ENCODE peak calls at places on chromosomes 6 and 20, in ten cellular contexts. A, Y, L, E, G, P, M, W, V and J are unnamed samples.

GRCh38 chr6:168226095-168226781 is 93.3 kb downstream of the DACT2 start:
- DNase-seq in A (peak), Y (no peak), L (no peak), E (no peak), G (no peak), P (no peak), M (no peak), W (no peak), V (no peak), J (no peak)

GRCh38 chr6:108559884-108560462 is 744 bp upstream of the FOXO3 start:
- DNase-seq in A (peak), Y (peak), L (no peak), E (peak), G (peak), P (no peak), M (peak), W (peak), V (peak), J (peak)

GRCh38 chr6:53869964-53870363 is 75.2 kb downstream of the LRRC1 start:
- DNase-seq in A (no peak), Y (no peak), L (no peak), E (no peak), G (no peak), P (no peak), M (no peak), W (no peak), V (peak), J (no peak)

GRCh38 chr6:41651962-41652657 is 13.8 kb downstream of the MDFI start:
- DNase-seq in A (no peak), Y (no peak), L (no peak), E (no peak), G (no peak), P (no peak), M (no peak), W (no peak), V (no peak), J (no peak)

GRCh38 chr6:12911387-12911960 is 194.9 kb downstream of the PHACTR1 start:
- DNase-seq in A (no peak), Y (peak), L (no peak), E (no peak), G (peak), P (no peak), M (peak), W (no peak), V (peak), J (peak)

GRCh38 chr6:35496036-35496850 is 636 bp downstream of the TEAD3 start:
- DNase-seq in A (no peak), Y (no peak), L (no peak), E (no peak), G (peak), P (no peak), M (no peak), W (peak), V (peak), J (peak)

GRCh38 chr6:52557389-52558265 is 19.2 kb downstream of the TRAM2 start:
- DNase-seq in A (no peak), Y (no peak), L (no peak), E (no peak), G (no peak), P (no peak), M (no peak), W (no peak), V (no peak), J (no peak)

GRCh38 chr20:57471496-57472210 is 53.3 kb downstream of the CTCFL start:
- DNase-seq in A (no peak), Y (no peak), L (no peak), E (no peak), G (no peak), P (no peak), M (no peak), W (no peak), V (no peak), J (no peak)

GRCh38 chr6:31304683-31305082 is 32.8 kb upstream of the HLA-C start:
- DNase-seq in A (no peak), Y (no peak), L (no peak), E (no peak), G (no peak), P (no peak), M (peak), W (no peak), V (no peak), J (no peak)

GRCh38 chr20:2246081-2246491 is 49.7 kb upstream of the TGM3 start:
- DNase-seq in A (no peak), Y (no peak), L (no peak), E (no peak), G (no peak), P (no peak), M (no peak), W (no peak), V (no peak), J (no peak)

GRCh38 chr6:166567107-166567506 is 19.4 kb downstream of the RAMACL start:
- DNase-seq in A (no peak), Y (no peak), L (no peak), E (no peak), G (no peak), P (no peak), M (peak), W (peak), V (peak), J (peak)

GRCh38 chr6:113732384-113732966 is 124.7 kb upstream of the MARCKS start:
- DNase-seq in A (peak), Y (no peak), L (no peak), E (peak), G (no peak), P (no peak), M (no peak), W (no peak), V (peak), J (peak)

GRCh38 chr6:52538252-52538905 is 38.5 kb downstream of the TRAM2 start:
- DNase-seq in A (no peak), Y (no peak), L (no peak), E (no peak), G (no peak), P (no peak), M (no peak), W (no peak), V (no peak), J (peak)

GRCh38 chr6:170273681-170274080 is 17.2 kb downstream of the DLL1 start:
- DNase-seq in A (no peak), Y (no peak), L (no peak), E (no peak), G (no peak), P (no peak), M (no peak), W (peak), V (no peak), J (no peak)

GRCh38 chr6:42088101-42088591 is 37.8 kb downstream of the TAF8 start:
- DNase-seq in A (no peak), Y (no peak), L (no peak), E (no peak), G (peak), P (no peak), M (peak), W (peak), V (peak), J (peak)

GRCh38 chr6:26217714-26218075 is 130.5 kb downstream of the HFE start:
- DNase-seq in A (no peak), Y (no peak), L (no peak), E (no peak), G (peak), P (no peak), M (peak), W (no peak), V (peak), J (no peak)

GRCh38 chr6:126112171-126112632 is 125.9 kb downstream of the TRMT11 start:
- DNase-seq in A (no peak), Y (no peak), L (no peak), E (no peak), G (no peak), P (no peak), M (peak), W (no peak), V (peak), J (peak)

GRCh38 chr6:139710578-139710977 is 336.1 kb upstream of the CITED2 start:
- DNase-seq in A (no peak), Y (no peak), L (no peak), E (no peak), G (no peak), P (no peak), M (no peak), W (no peak), V (no peak), J (no peak)

GRCh38 chr6:37319856-37320255 is 33.9 kb upstream of the RNF8 start:
- DNase-seq in A (no peak), Y (peak), L (no peak), E (no peak), G (no peak), P (no peak), M (peak), W (no peak), V (peak), J (no peak)